ENCODE peak calls at places on chromosomes 4 and X, in nine cellular contexts. One of them, this sample, is unnamed.

GRCh38 chrX:107565005-107565404 is 63.3 kb upstream of the PRPS1 start:
- DNase-seq in amniotic stem cell: no peak
- DNase-seq in AG10803: peak; percentile 72
- DNase-seq in GM19239: no peak
- DNase-seq in HTR-8/SVneo: no peak
- DNase-seq in lower leg skin: no peak
- DNase-seq in right lobe of liver: no peak
- DNase-seq in naive thymus-derived CD4-positive, alpha-beta T cell: no peak
- DNase-seq in RPMI7951: no peak
- DNase-seq in this sample: no peak

GRCh38 chrX:16196829-16197228 is 29.5 kb downstream of the MAGEB17 start:
- DNase-seq in AG10803: no peak
- DNase-seq in right lobe of liver: no peak
- DNase-seq in HTR-8/SVneo: no peak
- DNase-seq in naive thymus-derived CD4-positive, alpha-beta T cell: no peak
- DNase-seq in GM19239: no peak
- DNase-seq in RPMI7951: peak; percentile 46
- DNase-seq in amniotic stem cell: no peak
- DNase-seq in lower leg skin: no peak
- DNase-seq in this sample: no peak

GRCh38 chr4:15434086-15434485 is 6.3 kb downstream of the C1QTNF7 start:
- DNase-seq in GM19239: no peak
- DNase-seq in AG10803: peak; percentile 61
- DNase-seq in HTR-8/SVneo: no peak
- DNase-seq in naive thymus-derived CD4-positive, alpha-beta T cell: no peak
- DNase-seq in lower leg skin: no peak
- DNase-seq in right lobe of liver: no peak
- DNase-seq in amniotic stem cell: no peak
- DNase-seq in RPMI7951: no peak
- DNase-seq in this sample: no peak

GRCh38 chr4:114187592-114187991 is 208.1 kb upstream of the ARSJ start:
- DNase-seq in AG10803: no peak
- DNase-seq in amniotic stem cell: no peak
- DNase-seq in GM19239: no peak
- DNase-seq in right lobe of liver: no peak
- DNase-seq in naive thymus-derived CD4-positive, alpha-beta T cell: no peak
- DNase-seq in RPMI7951: no peak
- DNase-seq in lower leg skin: no peak
- DNase-seq in HTR-8/SVneo: no peak
- DNase-seq in this sample: no peak

GRCh38 chr4:149604827-149605226 is 210.8 kb downstream of the IQCM start:
- DNase-seq in HTR-8/SVneo: no peak
- DNase-seq in AG10803: no peak
- DNase-seq in amniotic stem cell: no peak
- DNase-seq in right lobe of liver: no peak
- DNase-seq in RPMI7951: no peak
- DNase-seq in lower leg skin: no peak
- DNase-seq in GM19239: no peak
- DNase-seq in naive thymus-derived CD4-positive, alpha-beta T cell: no peak
- DNase-seq in this sample: no peak

GRCh38 chr4:118888666-118889312 is at the start of gene SYNPO2:
- DNase-seq in amniotic stem cell: peak; percentile 59
- DNase-seq in AG10803: peak; percentile 81
- DNase-seq in naive thymus-derived CD4-positive, alpha-beta T cell: no peak
- DNase-seq in lower leg skin: peak; percentile 69
- DNase-seq in right lobe of liver: peak; percentile 55
- DNase-seq in RPMI7951: peak; percentile 81
- DNase-seq in GM19239: peak; percentile 9
- DNase-seq in HTR-8/SVneo: peak; percentile 60
- DNase-seq in this sample: peak; percentile 71

GRCh38 chrX:47644557-47645091 is 5.7 kb downstream of the ELK1 start:
- DNase-seq in AG10803: peak; percentile 31
- DNase-seq in lower leg skin: no peak
- DNase-seq in GM19239: no peak
- DNase-seq in RPMI7951: peak; percentile 19
- DNase-seq in right lobe of liver: no peak
- DNase-seq in HTR-8/SVneo: no peak
- DNase-seq in amniotic stem cell: no peak
- DNase-seq in naive thymus-derived CD4-positive, alpha-beta T cell: no peak
- DNase-seq in this sample: peak; percentile 73

GRCh38 chrX:134545524-134545923 is 85.6 kb downstream of the HPRT1 start:
- DNase-seq in naive thymus-derived CD4-positive, alpha-beta T cell: no peak
- DNase-seq in lower leg skin: no peak
- DNase-seq in HTR-8/SVneo: no peak
- DNase-seq in amniotic stem cell: no peak
- DNase-seq in RPMI7951: no peak
- DNase-seq in GM19239: no peak
- DNase-seq in AG10803: peak; percentile 35
- DNase-seq in right lobe of liver: no peak
- DNase-seq in this sample: no peak

GRCh38 chr4:95289028-95289634 is 259.6 kb downstream of the UNC5C start:
- DNase-seq in AG10803: no peak
- DNase-seq in amniotic stem cell: no peak
- DNase-seq in lower leg skin: no peak
- DNase-seq in HTR-8/SVneo: no peak
- DNase-seq in GM19239: no peak
- DNase-seq in naive thymus-derived CD4-positive, alpha-beta T cell: no peak
- DNase-seq in RPMI7951: no peak
- DNase-seq in right lobe of liver: no peak
- DNase-seq in this sample: no peak

GRCh38 chr4:1686440-1687036 is 2.4 kb upstream of the FAM53A start:
- DNase-seq in RPMI7951: no peak
- DNase-seq in GM19239: no peak
- DNase-seq in HTR-8/SVneo: no peak
- DNase-seq in lower leg skin: no peak
- DNase-seq in AG10803: no peak
- DNase-seq in naive thymus-derived CD4-positive, alpha-beta T cell: no peak
- DNase-seq in amniotic stem cell: no peak
- DNase-seq in right lobe of liver: no peak
- DNase-seq in this sample: no peak

GRCh38 chrX:106707771-106708454 is 18.6 kb upstream of the RNF128 start:
- DNase-seq in naive thymus-derived CD4-positive, alpha-beta T cell: no peak
- DNase-seq in right lobe of liver: no peak
- DNase-seq in RPMI7951: peak; percentile 87
- DNase-seq in amniotic stem cell: peak; percentile 17
- DNase-seq in AG10803: peak; percentile 88
- DNase-seq in lower leg skin: no peak
- DNase-seq in GM19239: no peak
- DNase-seq in HTR-8/SVneo: no peak
- DNase-seq in this sample: no peak

GRCh38 chrX:100743009-100743615 is 11.2 kb upstream of the SYTL4 start:
- DNase-seq in RPMI7951: no peak
- DNase-seq in lower leg skin: no peak
- DNase-seq in amniotic stem cell: no peak
- DNase-seq in GM19239: no peak
- DNase-seq in naive thymus-derived CD4-positive, alpha-beta T cell: no peak
- DNase-seq in AG10803: no peak
- DNase-seq in right lobe of liver: no peak
- DNase-seq in HTR-8/SVneo: no peak
- DNase-seq in this sample: peak; percentile 66

GRCh38 chr4:47814896-47815295 is 23.0 kb downstream of the CORIN start:
- DNase-seq in HTR-8/SVneo: no peak
- DNase-seq in RPMI7951: no peak
- DNase-seq in naive thymus-derived CD4-positive, alpha-beta T cell: no peak
- DNase-seq in GM19239: no peak
- DNase-seq in AG10803: peak; percentile 33
- DNase-seq in right lobe of liver: no peak
- DNase-seq in amniotic stem cell: no peak
- DNase-seq in lower leg skin: no peak
- DNase-seq in this sample: no peak

GRCh38 chr4:133598779-133599178 is 449.7 kb downstream of the PCDH10 start:
- DNase-seq in HTR-8/SVneo: no peak
- DNase-seq in naive thymus-derived CD4-positive, alpha-beta T cell: no peak
- DNase-seq in RPMI7951: no peak
- DNase-seq in AG10803: no peak
- DNase-seq in amniotic stem cell: no peak
- DNase-seq in right lobe of liver: no peak
- DNase-seq in lower leg skin: no peak
- DNase-seq in GM19239: no peak
- DNase-seq in this sample: no peak

GRCh38 chr4:86917212-86918039 is 17.4 kb upstream of the AFF1 start:
- DNase-seq in right lobe of liver: no peak
- DNase-seq in HTR-8/SVneo: no peak
- DNase-seq in lower leg skin: no peak
- DNase-seq in GM19239: no peak
- DNase-seq in amniotic stem cell: no peak
- DNase-seq in AG10803: no peak
- DNase-seq in naive thymus-derived CD4-positive, alpha-beta T cell: no peak
- DNase-seq in RPMI7951: no peak
- DNase-seq in this sample: no peak

GRCh38 chr4:2535386-2536192 is 858 bp upstream of the FAM193A start:
- DNase-seq in HTR-8/SVneo: no peak
- DNase-seq in lower leg skin: peak; percentile 27
- DNase-seq in right lobe of liver: no peak
- DNase-seq in RPMI7951: peak; percentile 31
- DNase-seq in AG10803: peak; percentile 29
- DNase-seq in naive thymus-derived CD4-positive, alpha-beta T cell: peak; percentile 48
- DNase-seq in GM19239: peak; percentile 22
- DNase-seq in amniotic stem cell: no peak
- DNase-seq in this sample: peak; percentile 90

GRCh38 chr4:169567916-169568315 is 44.5 kb downstream of the NEK1 start:
- DNase-seq in amniotic stem cell: no peak
- DNase-seq in AG10803: no peak
- DNase-seq in RPMI7951: no peak
- DNase-seq in lower leg skin: no peak
- DNase-seq in HTR-8/SVneo: no peak
- DNase-seq in naive thymus-derived CD4-positive, alpha-beta T cell: no peak
- DNase-seq in right lobe of liver: no peak
- DNase-seq in GM19239: no peak
- DNase-seq in this sample: no peak

GRCh38 chr4:172844556-172844955 is 324.1 kb upstream of the GALNT7 start:
- DNase-seq in amniotic stem cell: no peak
- DNase-seq in AG10803: peak; percentile 12
- DNase-seq in GM19239: no peak
- DNase-seq in right lobe of liver: no peak
- DNase-seq in lower leg skin: no peak
- DNase-seq in naive thymus-derived CD4-positive, alpha-beta T cell: no peak
- DNase-seq in RPMI7951: no peak
- DNase-seq in HTR-8/SVneo: no peak
- DNase-seq in this sample: no peak

GRCh38 chr4:70753630-70754029 is 31.9 kb downstream of the RUFY3 start:
- DNase-seq in GM19239: no peak
- DNase-seq in naive thymus-derived CD4-positive, alpha-beta T cell: no peak
- DNase-seq in amniotic stem cell: no peak
- DNase-seq in AG10803: no peak
- DNase-seq in lower leg skin: no peak
- DNase-seq in right lobe of liver: no peak
- DNase-seq in RPMI7951: no peak
- DNase-seq in HTR-8/SVneo: no peak
- DNase-seq in this sample: no peak

GRCh38 chrX:14673764-14674163 is 144.4 kb downstream of the GLRA2 start:
- DNase-seq in GM19239: peak; percentile 20
- DNase-seq in lower leg skin: no peak
- DNase-seq in AG10803: peak; percentile 70
- DNase-seq in amniotic stem cell: peak; percentile 67
- DNase-seq in naive thymus-derived CD4-positive, alpha-beta T cell: no peak
- DNase-seq in HTR-8/SVneo: peak; percentile 45
- DNase-seq in right lobe of liver: no peak
- DNase-seq in RPMI7951: peak; percentile 80
- DNase-seq in this sample: no peak

GRCh38 chrX:152632445-152633097 is 5.1 kb upstream of the GABRQ start:
- DNase-seq in lower leg skin: peak; percentile 34
- DNase-seq in GM19239: no peak
- DNase-seq in naive thymus-derived CD4-positive, alpha-beta T cell: no peak
- DNase-seq in HTR-8/SVneo: no peak
- DNase-seq in RPMI7951: peak; percentile 26
- DNase-seq in amniotic stem cell: peak; percentile 10
- DNase-seq in right lobe of liver: peak; percentile 47
- DNase-seq in AG10803: peak; percentile 22
- DNase-seq in this sample: peak; percentile 67